ENCODE peak calls at places on chromosomes 2 and 18, in five cellular contexts. U is GM10248; T is spleen; J is CD4-positive, alpha-beta T cell; F is AG09309. G is an unnamed sample.

GRCh38 chr2:102698369-102699111 is 63.3 kb upstream of the TMEM182 start:
- DNase-seq in U (no peak), T (no peak), J (no peak), F (no peak), G (no peak)

GRCh38 chr2:24121469-24121868 is 1.7 kb downstream of the PFN4 start:
- DNase-seq in U (no peak), T (no peak), J (no peak), F (no peak), G (no peak)

GRCh38 chr2:897091-897490 is 53.6 kb upstream of the SNTG2 start:
- DNase-seq in U (no peak), T (no peak), J (no peak), F (no peak), G (no peak)

GRCh38 chr2:52608030-52608429 is 1159.6 kb upstream of the CHAC2 start:
- DNase-seq in U (no peak), T (no peak), J (no peak), F (no peak), G (no peak)

GRCh38 chr2:33598472-33599174 is 476 bp downstream of the FAM98A start:
- DNase-seq in U (peak), T (peak), J (peak), F (no peak), G (peak)

GRCh38 chr2:119126650-119127049 is 31.9 kb downstream of the C1QL2 start:
- DNase-seq in U (peak), T (no peak), J (peak), F (no peak), G (no peak)

GRCh38 chr2:234111523-234111922 is 61.0 kb downstream of the SPP2 start:
- DNase-seq in U (no peak), T (no peak), J (no peak), F (no peak), G (no peak)

GRCh38 chr18:42108071-42108470 is 153.0 kb downstream of the PIK3C3 start:
- DNase-seq in U (no peak), T (no peak), J (no peak), F (no peak), G (no peak)

GRCh38 chr2:152283392-152283791 is 51.6 kb upstream of the FMNL2 start:
- DNase-seq in U (no peak), T (no peak), J (no peak), F (no peak), G (no peak)

GRCh38 chr2:238691596-238692491 is 156.0 kb upstream of the TWIST2 start:
- DNase-seq in U (no peak), T (no peak), J (no peak), F (no peak), G (no peak)

GRCh38 chr2:231394201-231395141 is 1.0 kb upstream of the B3GNT7 start:
- DNase-seq in U (peak), T (no peak), J (no peak), F (no peak), G (no peak)

GRCh38 chr2:110180036-110180435 is 24.8 kb downstream of the NPHP1 start:
- DNase-seq in U (no peak), T (no peak), J (no peak), F (no peak), G (no peak)

GRCh38 chr18:62027914-62028520 is 135.2 kb upstream of the RNF152 start:
- DNase-seq in U (no peak), T (no peak), J (no peak), F (no peak), G (no peak)

GRCh38 chr18:8998481-8999217 is 103.8 kb upstream of the NDUFV2 start:
- DNase-seq in U (no peak), T (no peak), J (no peak), F (no peak), G (no peak)

GRCh38 chr2:178397002-178397605 is 53.9 kb downstream of the PRKRA start:
- DNase-seq in U (peak), T (no peak), J (no peak), F (no peak), G (no peak)

GRCh38 chr2:25822190-25823117 is 55.8 kb downstream of the ASXL2 start:
- DNase-seq in U (peak), T (peak), J (peak), F (no peak), G (no peak)

GRCh38 chr2:133424876-133425275 is 143.4 kb downstream of the NCKAP5 start:
- DNase-seq in U (no peak), T (no peak), J (no peak), F (no peak), G (no peak)

GRCh38 chr18:22176622-22177495 is 7.5 kb downstream of the GATA6 start:
- DNase-seq in U (no peak), T (no peak), J (no peak), F (no peak), G (no peak)

GRCh38 chr2:237195396-237196119 is 109.9 kb downstream of the COPS8 start:
- DNase-seq in U (no peak), T (no peak), J (no peak), F (no peak), G (no peak)

GRCh38 chr2:96700086-96700485 is 39.8 kb downstream of the LMAN2L start:
- DNase-seq in U (no peak), T (no peak), J (no peak), F (no peak), G (no peak)

GRCh38 chr2:33476793-33477190 is 343 bp downstream of the RASGRP3 start:
- DNase-seq in U (no peak), T (no peak), J (no peak), F (no peak), G (no peak)

GRCh38 chr2:72898263-72898906 is 11.2 kb downstream of the SPR start:
- DNase-seq in U (no peak), T (no peak), J (no peak), F (no peak), G (no peak)

GRCh38 chr2:189276277-189276676 is 96.7 kb upstream of the COL5A2 start:
- DNase-seq in U (no peak), T (no peak), J (no peak), F (peak), G (no peak)

GRCh38 chr2:6999161-6999877 is 82.1 kb downstream of the RNF144A start:
- DNase-seq in U (peak), T (no peak), J (no peak), F (no peak), G (no peak)

GRCh38 chr2:105612049-105612448 is 132.7 kb upstream of the NCK2 start:
- DNase-seq in U (no peak), T (no peak), J (no peak), F (no peak), G (no peak)

DNA sequence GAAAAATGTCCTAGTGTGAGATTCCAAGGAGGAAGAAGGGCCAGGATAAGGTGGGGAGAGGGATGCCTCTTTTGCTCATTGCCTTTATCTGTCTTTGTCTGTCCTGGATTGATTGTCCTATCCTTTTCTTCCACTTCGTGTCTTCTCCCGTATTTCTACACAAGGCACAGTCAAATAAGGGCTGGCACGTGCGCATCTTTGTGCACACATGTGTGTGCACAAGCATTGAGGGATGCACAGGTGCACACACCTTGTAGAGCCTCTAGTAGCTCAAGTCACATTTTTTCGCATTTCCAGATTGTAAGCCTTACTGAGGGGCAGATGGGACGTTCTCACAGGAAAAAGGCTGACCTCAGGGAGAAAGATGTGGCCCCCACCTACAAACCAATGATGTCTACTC is 170.2 kb upstream of the TNP1 start:
- DNase-seq in U (no peak), T (no peak), J (no peak), F (no peak), G (no peak)
- TF ChIP-seq CTCF in U (no peak), T (no peak), J (no peak), F (no peak), G (no peak)

DNA sequence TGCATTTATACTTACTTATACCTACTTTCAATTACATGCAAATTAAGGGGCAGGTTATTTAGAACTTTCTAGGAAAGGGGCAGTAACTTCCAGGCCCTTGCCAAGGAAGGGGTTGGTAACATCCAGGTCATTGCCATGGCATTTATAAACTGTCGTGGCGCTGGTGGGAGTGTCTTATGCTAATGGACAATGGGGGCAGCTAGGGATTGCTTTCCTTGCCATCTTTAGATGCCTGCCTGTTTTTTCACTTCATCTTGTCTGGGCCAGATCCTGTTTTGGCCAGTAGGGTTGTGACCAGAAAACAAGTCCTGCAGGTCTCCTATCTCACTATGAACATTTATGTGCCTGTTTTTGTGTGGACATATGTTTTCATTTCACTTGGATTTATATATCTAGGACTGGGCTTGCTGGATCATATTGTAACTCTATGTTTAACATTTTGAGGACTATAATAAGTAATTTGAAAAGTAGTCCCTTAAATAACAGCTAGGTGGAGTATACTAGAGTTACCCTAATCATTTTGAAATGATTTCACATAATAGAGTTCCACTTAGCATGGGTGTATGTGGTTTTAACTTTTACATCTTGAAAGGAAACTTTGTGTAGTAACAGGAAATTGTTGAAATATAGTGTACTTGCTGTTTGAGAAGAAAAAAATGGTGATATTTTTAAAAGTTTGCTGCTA is 56.1 kb downstream of the LCLAT1 start:
- DNase-seq in U (no peak), T (no peak), J (no peak), F (no peak), G (no peak)
- TF ChIP-seq CTCF in U (no peak), T (no peak), J (peak), F (peak), G (peak)

DNA sequence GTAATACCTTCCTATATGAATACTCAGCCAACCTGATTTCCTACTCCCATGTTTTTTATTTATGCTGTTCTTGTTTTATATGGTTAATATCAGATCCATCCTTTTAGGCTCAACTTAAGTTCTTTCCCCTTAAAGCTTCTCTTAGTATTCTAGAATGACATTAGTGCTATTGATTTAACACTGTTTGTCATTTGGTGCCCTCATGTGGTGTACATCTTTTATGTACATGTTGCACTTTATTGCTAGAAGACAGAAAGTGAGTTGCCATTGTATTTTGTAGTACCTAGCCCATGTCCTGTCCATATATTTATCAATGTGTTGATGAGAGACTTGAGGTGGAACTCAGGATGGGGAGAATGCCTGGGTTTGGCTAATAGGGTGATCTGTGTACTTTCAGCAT is 2.5 kb downstream of the HTRA2 start:
- DNase-seq in U (no peak), T (no peak), J (no peak), F (no peak), G (no peak)
- TF ChIP-seq CTCF in U (peak), T (no peak), J (peak), F (peak), G (peak)

DNA sequence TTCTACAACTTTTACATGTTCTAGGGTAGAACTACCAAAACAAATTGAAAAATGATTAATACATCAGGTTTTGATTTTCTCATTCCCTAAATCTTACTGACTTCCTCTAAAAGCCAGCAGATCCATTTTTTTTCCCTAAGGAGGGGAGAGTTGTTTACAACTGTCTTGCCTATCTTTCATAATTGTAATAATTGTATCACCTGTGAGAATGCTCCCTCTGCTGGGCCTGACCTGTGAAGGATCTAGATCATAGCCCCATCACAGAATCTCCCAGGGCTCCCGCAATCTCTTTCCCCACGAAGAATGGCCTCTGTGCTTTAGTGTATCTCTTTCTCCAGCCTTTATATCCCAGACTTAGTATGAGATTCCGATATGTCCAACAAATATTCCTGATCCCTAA is 9.1 kb downstream of the LOXL3 start:
- DNase-seq in U (no peak), T (no peak), J (no peak), F (no peak), G (no peak)
- TF ChIP-seq CTCF in U (peak), T (no peak), J (peak), F (no peak), G (no peak)

DNA sequence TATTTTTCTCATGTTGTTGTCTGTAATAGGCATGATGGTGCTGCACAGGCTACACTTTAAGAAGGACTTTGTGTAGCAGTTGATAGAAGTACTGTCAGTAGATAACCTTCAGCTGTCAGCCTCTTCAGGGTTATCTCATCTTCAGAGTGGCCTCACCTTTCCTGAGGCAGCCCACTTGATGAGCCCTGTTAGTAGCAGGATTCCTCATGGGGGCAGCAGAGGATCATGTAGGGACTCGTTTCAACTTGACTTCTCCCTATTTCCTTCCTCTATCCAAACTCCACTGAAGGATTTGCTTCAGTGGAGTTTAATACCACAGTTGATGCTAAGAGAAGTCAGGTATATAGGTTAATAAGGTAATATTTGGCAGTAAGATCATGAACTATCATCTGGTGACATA is 530.3 kb upstream of the FSIP2 start:
- DNase-seq in U (no peak), T (no peak), J (no peak), F (no peak), G (no peak)
- TF ChIP-seq CTCF in U (peak), T (no peak), J (no peak), F (no peak), G (no peak)

GRCh38 chr2:111667001-111667400 is 217.0 kb downstream of the ANAPC1 start:
- DNase-seq in U (no peak), T (no peak), J (no peak), F (no peak), G (no peak)

GRCh38 chr2:111666160-111666559 is 217.8 kb downstream of the ANAPC1 start:
- DNase-seq in U (no peak), T (no peak), J (no peak), F (no peak), G (no peak)

GRCh38 chr2:111668274-111668616 is 215.7 kb downstream of the ANAPC1 start:
- DNase-seq in U (no peak), T (no peak), J (no peak), F (no peak), G (no peak)

GRCh38 chr2:111668741-111669140 is 215.3 kb downstream of the ANAPC1 start:
- DNase-seq in U (no peak), T (no peak), J (no peak), F (no peak), G (no peak)

GRCh38 chr2:111667542-111668273 is 216.3 kb downstream of the ANAPC1 start:
- DNase-seq in U (no peak), T (no peak), J (no peak), F (peak), G (peak)
- TF ChIP-seq CTCF in U (no peak), T (no peak), J (no peak), F (peak), G (peak)

G was measured in CD14-positive monocyte.